ENCODE peak calls at places on chromosomes 16 and 17, in seven cellular contexts. One of them, this sample, is unnamed.

GRCh38 chr16:84959045-84959576 is 52.2 kb downstream of the ZDHHC7 start:
- DNase-seq in Peyer's patch: no peak
- DNase-seq in transverse colon: no peak
- DNase-seq in prostate gland: no peak
- DNase-seq in GM12878: no peak
- DNase-seq in adrenal gland: no peak
- DNase-seq in sigmoid colon: no peak
- DNase-seq in this sample: no peak

GRCh38 chr16:10003486-10003885 is 178.7 kb downstream of the GRIN2A start:
- DNase-seq in Peyer's patch: no peak
- DNase-seq in transverse colon: no peak
- DNase-seq in prostate gland: no peak
- DNase-seq in GM12878: no peak
- DNase-seq in adrenal gland: no peak
- DNase-seq in sigmoid colon: no peak
- DNase-seq in this sample: no peak

GRCh38 chr16:28534542-28535373 is 4.0 kb downstream of the NUPR1 start:
- DNase-seq in Peyer's patch: peak; percentile 73
- DNase-seq in transverse colon: peak; percentile 47
- DNase-seq in prostate gland: no peak
- DNase-seq in GM12878: no peak
- DNase-seq in adrenal gland: peak; percentile 74
- DNase-seq in sigmoid colon: peak; percentile 89
- DNase-seq in this sample: no peak

GRCh38 chr17:70405492-70406220 is 236.3 kb downstream of the KCNJ2 start:
- DNase-seq in Peyer's patch: no peak
- DNase-seq in transverse colon: no peak
- DNase-seq in prostate gland: no peak
- DNase-seq in GM12878: peak; percentile 41
- DNase-seq in adrenal gland: no peak
- DNase-seq in sigmoid colon: no peak
- DNase-seq in this sample: no peak

GRCh38 chr17:59427996-59428395 is 96.5 kb downstream of the YPEL2 start:
- DNase-seq in Peyer's patch: no peak
- DNase-seq in transverse colon: no peak
- DNase-seq in prostate gland: no peak
- DNase-seq in GM12878: no peak
- DNase-seq in adrenal gland: no peak
- DNase-seq in sigmoid colon: peak; percentile 71
- DNase-seq in this sample: no peak

GRCh38 chr16:73232555-73233422 is 184.9 kb upstream of the ZFHX3 start:
- DNase-seq in Peyer's patch: peak; percentile 55
- DNase-seq in transverse colon: peak; percentile 18
- DNase-seq in prostate gland: no peak
- DNase-seq in GM12878: no peak
- DNase-seq in adrenal gland: peak; percentile 22
- DNase-seq in sigmoid colon: peak; percentile 84
- DNase-seq in this sample: no peak

GRCh38 chr17:7046127-7046724 is 2.3 kb upstream of the SLC16A11 start:
- DNase-seq in Peyer's patch: peak; percentile 90
- DNase-seq in transverse colon: peak; percentile 95
- DNase-seq in prostate gland: peak; percentile 92
- DNase-seq in GM12878: no peak
- DNase-seq in adrenal gland: peak; percentile 61
- DNase-seq in sigmoid colon: no peak
- DNase-seq in this sample: no peak

GRCh38 chr17:1714488-1714979 is 4.4 kb upstream of the TLCD2 start:
- DNase-seq in Peyer's patch: peak; percentile 97
- DNase-seq in transverse colon: peak; percentile 98
- DNase-seq in prostate gland: peak; percentile 93
- DNase-seq in GM12878: no peak
- DNase-seq in adrenal gland: peak; percentile 99
- DNase-seq in sigmoid colon: peak; percentile 99
- DNase-seq in this sample: peak; percentile 58

GRCh38 chr16:69243479-69243878 is 56.5 kb downstream of the SNTB2 start:
- DNase-seq in Peyer's patch: no peak
- DNase-seq in transverse colon: no peak
- DNase-seq in prostate gland: no peak
- DNase-seq in GM12878: no peak
- DNase-seq in adrenal gland: no peak
- DNase-seq in sigmoid colon: no peak
- DNase-seq in this sample: no peak

GRCh38 chr17:4477286-4477791 is 21.3 kb upstream of the SPNS2 start:
- DNase-seq in Peyer's patch: no peak
- DNase-seq in transverse colon: no peak
- DNase-seq in prostate gland: no peak
- DNase-seq in GM12878: no peak
- DNase-seq in adrenal gland: no peak
- DNase-seq in sigmoid colon: no peak
- DNase-seq in this sample: no peak

GRCh38 chr17:40980594-40980993 is 3.5 kb downstream of the KRT40 start:
- DNase-seq in Peyer's patch: no peak
- DNase-seq in transverse colon: no peak
- DNase-seq in prostate gland: no peak
- DNase-seq in GM12878: no peak
- DNase-seq in adrenal gland: no peak
- DNase-seq in sigmoid colon: no peak
- DNase-seq in this sample: no peak

GRCh38 chr16:891353-891740 is 79.4 kb downstream of the LMF1 start:
- DNase-seq in Peyer's patch: no peak
- DNase-seq in transverse colon: no peak
- DNase-seq in prostate gland: no peak
- DNase-seq in GM12878: no peak
- DNase-seq in adrenal gland: no peak
- DNase-seq in sigmoid colon: no peak
- DNase-seq in this sample: no peak

GRCh38 chr16:49516382-49517036 is 142.9 kb downstream of the C16orf78 start:
- DNase-seq in Peyer's patch: no peak
- DNase-seq in transverse colon: no peak
- DNase-seq in prostate gland: no peak
- DNase-seq in GM12878: no peak
- DNase-seq in adrenal gland: no peak
- DNase-seq in sigmoid colon: no peak
- DNase-seq in this sample: no peak

GRCh38 chr17:13001991-13002615 is 15.7 kb downstream of the ELAC2 start:
- DNase-seq in Peyer's patch: no peak
- DNase-seq in transverse colon: no peak
- DNase-seq in prostate gland: no peak
- DNase-seq in GM12878: no peak
- DNase-seq in adrenal gland: no peak
- DNase-seq in sigmoid colon: peak; percentile 59
- DNase-seq in this sample: no peak

GRCh38 chr16:6725634-6726331 is 606.9 kb upstream of the RBFOX1 start:
- DNase-seq in Peyer's patch: no peak
- DNase-seq in transverse colon: no peak
- DNase-seq in prostate gland: no peak
- DNase-seq in GM12878: no peak
- DNase-seq in adrenal gland: no peak
- DNase-seq in sigmoid colon: no peak
- DNase-seq in this sample: no peak

GRCh38 chr16:83137326-83137770 is 510.6 kb downstream of the CDH13 start:
- DNase-seq in Peyer's patch: peak; percentile 69
- DNase-seq in transverse colon: peak; percentile 18
- DNase-seq in prostate gland: peak; percentile 12
- DNase-seq in GM12878: no peak
- DNase-seq in adrenal gland: peak; percentile 47
- DNase-seq in sigmoid colon: no peak
- DNase-seq in this sample: no peak

GRCh38 chr16:70749006-70749678 is 51.8 kb downstream of the VAC14 start:
- DNase-seq in Peyer's patch: no peak
- DNase-seq in transverse colon: peak; percentile 76
- DNase-seq in prostate gland: peak; percentile 60
- DNase-seq in GM12878: no peak
- DNase-seq in adrenal gland: no peak
- DNase-seq in sigmoid colon: no peak
- DNase-seq in this sample: no peak

GRCh38 chr16:84823484-84823883 is 3.7 kb downstream of the CRISPLD2 start:
- DNase-seq in Peyer's patch: no peak
- DNase-seq in transverse colon: no peak
- DNase-seq in prostate gland: no peak
- DNase-seq in GM12878: no peak
- DNase-seq in adrenal gland: no peak
- DNase-seq in sigmoid colon: peak; percentile 87
- DNase-seq in this sample: no peak

GRCh38 chr16:85689285-85689949 is 663 bp upstream of the GINS2 start:
- DNase-seq in Peyer's patch: no peak
- DNase-seq in transverse colon: no peak
- DNase-seq in prostate gland: peak; percentile 34
- DNase-seq in GM12878: no peak
- DNase-seq in adrenal gland: no peak
- DNase-seq in sigmoid colon: no peak
- DNase-seq in this sample: no peak

GRCh38 chr17:19331134-19331533 is 31.4 kb downstream of the B9D1 start:
- DNase-seq in Peyer's patch: no peak
- DNase-seq in transverse colon: no peak
- DNase-seq in prostate gland: no peak
- DNase-seq in GM12878: no peak
- DNase-seq in adrenal gland: no peak
- DNase-seq in sigmoid colon: peak; percentile 60
- DNase-seq in this sample: no peak

GRCh38 chr17:27965224-27965623 is 72.1 kb upstream of the LYRM9 start:
- DNase-seq in Peyer's patch: no peak
- DNase-seq in transverse colon: no peak
- DNase-seq in prostate gland: no peak
- DNase-seq in GM12878: no peak
- DNase-seq in adrenal gland: no peak
- DNase-seq in sigmoid colon: no peak
- DNase-seq in this sample: no peak

GRCh38 chr17:66021757-66022156 is 170.2 kb downstream of the CEP112 start:
- DNase-seq in Peyer's patch: no peak
- DNase-seq in transverse colon: no peak
- DNase-seq in prostate gland: no peak
- DNase-seq in GM12878: no peak
- DNase-seq in adrenal gland: no peak
- DNase-seq in sigmoid colon: no peak
- DNase-seq in this sample: no peak

GRCh38 chr16:87161822-87162676 is 155.1 kb downstream of the C16orf95 start:
- DNase-seq in Peyer's patch: no peak
- DNase-seq in transverse colon: no peak
- DNase-seq in prostate gland: no peak
- DNase-seq in GM12878: no peak
- DNase-seq in adrenal gland: no peak
- DNase-seq in sigmoid colon: no peak
- DNase-seq in this sample: no peak

GRCh38 chr17:42098747-42099399 is 600 bp upstream of the ZNF385C start:
- DNase-seq in Peyer's patch: no peak
- DNase-seq in transverse colon: no peak
- DNase-seq in prostate gland: no peak
- DNase-seq in GM12878: no peak
- DNase-seq in adrenal gland: no peak
- DNase-seq in sigmoid colon: no peak
- DNase-seq in this sample: no peak

GRCh38 chr16:27439273-27440018 is 37.5 kb downstream of the IL21R start:
- DNase-seq in Peyer's patch: peak; percentile 17
- DNase-seq in transverse colon: no peak
- DNase-seq in prostate gland: no peak
- DNase-seq in GM12878: no peak
- DNase-seq in adrenal gland: no peak
- DNase-seq in sigmoid colon: peak; percentile 29
- DNase-seq in this sample: no peak

GRCh38 chr17:16589097-16589969 is 20.3 kb upstream of the ZNF287 start:
- DNase-seq in Peyer's patch: peak; percentile 96
- DNase-seq in transverse colon: peak; percentile 91
- DNase-seq in prostate gland: peak; percentile 85
- DNase-seq in GM12878: peak; percentile 28
- DNase-seq in adrenal gland: peak; percentile 92
- DNase-seq in sigmoid colon: peak; percentile 94
- DNase-seq in this sample: peak; percentile 19
- TF ChIP-seq POLR2A in Peyer's patch: no peak
- TF ChIP-seq POLR2A in transverse colon: no peak
- TF ChIP-seq POLR2A in prostate gland: peak; percentile 65
- TF ChIP-seq POLR2A in GM12878: no peak
- TF ChIP-seq POLR2A in adrenal gland: peak; percentile 54
- TF ChIP-seq POLR2A in sigmoid colon: no peak
- TF ChIP-seq POLR2A in this sample: peak; percentile 36

GRCh38 chr17:9959377-9959981 is 54.4 kb upstream of the RCVRN start:
- DNase-seq in Peyer's patch: no peak
- DNase-seq in transverse colon: peak; percentile 16
- DNase-seq in prostate gland: peak; percentile 19
- DNase-seq in GM12878: no peak
- DNase-seq in adrenal gland: no peak
- DNase-seq in sigmoid colon: no peak
- DNase-seq in this sample: no peak
- TF ChIP-seq CTCF in Peyer's patch: peak; percentile 18
- TF ChIP-seq CTCF in transverse colon: peak; percentile 20
- TF ChIP-seq CTCF in prostate gland: peak; percentile 51
- TF ChIP-seq CTCF in GM12878: peak; percentile 52
- TF ChIP-seq CTCF in adrenal gland: peak; percentile 28
- TF ChIP-seq CTCF in sigmoid colon: peak; percentile 19
- TF ChIP-seq CTCF in this sample: peak; percentile 35

DNA sequence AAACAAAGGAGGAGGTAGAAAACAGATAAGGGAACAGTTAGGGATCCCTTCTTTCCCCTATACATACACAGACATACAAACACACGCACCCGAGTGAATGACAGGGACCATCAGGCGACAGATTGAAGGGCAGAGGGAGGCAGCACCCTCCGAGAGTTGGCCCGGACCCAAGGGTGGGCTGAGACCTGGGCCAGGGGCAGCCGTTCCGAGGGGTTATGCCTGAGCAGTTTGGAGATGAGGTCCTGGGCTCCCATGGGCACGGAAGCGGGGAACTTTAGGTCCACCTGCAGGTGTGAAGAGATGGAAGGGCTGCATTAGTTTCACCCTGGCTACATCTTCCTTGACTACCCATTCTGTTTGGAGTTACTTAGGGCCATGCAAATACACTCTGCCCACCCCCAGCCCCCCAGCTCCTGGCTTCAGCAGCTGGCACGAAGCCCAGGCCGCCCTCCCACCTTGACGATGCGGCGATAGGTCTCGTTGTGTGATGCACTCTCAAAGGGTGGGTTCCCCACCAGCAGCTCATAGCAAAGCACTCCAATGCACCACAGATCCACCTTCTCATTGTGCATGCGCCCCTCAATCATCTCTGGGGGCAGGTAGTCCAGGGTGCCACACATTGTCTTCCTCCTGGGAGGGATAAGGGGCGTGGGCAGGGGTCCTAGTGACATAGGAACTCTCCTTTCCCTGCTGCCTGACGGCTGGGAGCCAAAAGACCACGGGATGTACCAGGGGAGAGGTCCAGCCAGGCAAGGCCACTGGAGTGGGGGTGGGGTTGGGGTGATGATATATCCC is 5.4 kb downstream of the AURKB start:
- DNase-seq in Peyer's patch: no peak
- DNase-seq in transverse colon: no peak
- DNase-seq in prostate gland: no peak
- DNase-seq in GM12878: no peak
- DNase-seq in adrenal gland: no peak
- DNase-seq in sigmoid colon: no peak
- DNase-seq in this sample: no peak
- TF ChIP-seq POLR2A in Peyer's patch: no peak
- TF ChIP-seq POLR2A in transverse colon: no peak
- TF ChIP-seq POLR2A in prostate gland: no peak
- TF ChIP-seq POLR2A in GM12878: peak; percentile 69
- TF ChIP-seq POLR2A in adrenal gland: no peak
- TF ChIP-seq POLR2A in sigmoid colon: no peak
- TF ChIP-seq POLR2A in this sample: no peak

DNA sequence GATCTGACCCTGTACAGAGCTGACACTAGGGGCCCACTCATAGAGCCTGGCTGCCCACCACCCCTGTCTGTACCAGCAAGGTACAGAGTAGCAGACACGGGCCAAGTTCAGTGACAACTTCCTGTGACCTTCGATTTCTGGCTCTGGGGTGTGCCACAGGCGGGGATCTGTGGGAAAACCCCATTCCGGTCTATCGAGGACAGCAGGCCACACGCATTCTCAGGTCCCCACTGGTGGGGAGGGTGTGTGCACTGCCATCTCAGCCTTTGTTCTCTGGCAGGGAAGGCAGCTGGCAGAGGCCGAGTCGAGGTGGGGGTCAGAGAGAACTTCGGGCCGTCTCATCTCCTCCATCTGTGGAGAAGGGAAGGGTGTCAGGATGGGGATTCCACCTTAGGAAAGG is 10.0 kb downstream of the NLE1 start:
- DNase-seq in Peyer's patch: peak; percentile 54
- DNase-seq in transverse colon: peak; percentile 14
- DNase-seq in prostate gland: no peak
- DNase-seq in GM12878: no peak
- DNase-seq in adrenal gland: no peak
- DNase-seq in sigmoid colon: no peak
- DNase-seq in this sample: no peak
- TF ChIP-seq CTCF in Peyer's patch: no peak
- TF ChIP-seq CTCF in transverse colon: no peak
- TF ChIP-seq CTCF in prostate gland: no peak
- TF ChIP-seq CTCF in GM12878: no peak
- TF ChIP-seq CTCF in adrenal gland: no peak
- TF ChIP-seq CTCF in sigmoid colon: no peak
- TF ChIP-seq CTCF in this sample: no peak